ENCODE peak calls at places on chromosomes 3 and 15, in eight cellular contexts. One of them, this sample, is unnamed.

GRCh38 chr15:79970921-79971434 is at the start of gene BCL2A1:
- DNase-seq in brain microvascular endothelial cell: peak; percentile 45
- DNase-seq in astrocyte of the spinal cord: peak; percentile 58
- DNase-seq in fibroblast of the aortic adventitia: peak; percentile 88
- DNase-seq in AG04449: peak; percentile 68
- DNase-seq in ascending aorta: no peak
- DNase-seq in AG04450: peak; percentile 56
- DNase-seq in pancreas: no peak
- DNase-seq in this sample: no peak

GRCh38 chr3:113222412-113223086 is 11.2 kb downstream of the BOC start:
- DNase-seq in AG04450: no peak
- DNase-seq in AG04449: no peak
- DNase-seq in brain microvascular endothelial cell: no peak
- DNase-seq in pancreas: no peak
- DNase-seq in astrocyte of the spinal cord: no peak
- DNase-seq in fibroblast of the aortic adventitia: no peak
- DNase-seq in ascending aorta: no peak
- DNase-seq in this sample: no peak

GRCh38 chr3:27575509-27575908 is 91.3 kb upstream of the SLC4A7 start:
- DNase-seq in pancreas: no peak
- DNase-seq in brain microvascular endothelial cell: no peak
- DNase-seq in astrocyte of the spinal cord: no peak
- DNase-seq in ascending aorta: no peak
- DNase-seq in AG04450: no peak
- DNase-seq in AG04449: no peak
- DNase-seq in fibroblast of the aortic adventitia: no peak
- DNase-seq in this sample: no peak

GRCh38 chr15:42107483-42107882 is 13.1 kb upstream of the PLA2G4D start:
- DNase-seq in astrocyte of the spinal cord: no peak
- DNase-seq in pancreas: no peak
- DNase-seq in ascending aorta: no peak
- DNase-seq in brain microvascular endothelial cell: no peak
- DNase-seq in fibroblast of the aortic adventitia: no peak
- DNase-seq in AG04450: no peak
- DNase-seq in AG04449: no peak
- DNase-seq in this sample: no peak

GRCh38 chr3:29757054-29757777 is 476.3 kb downstream of the RBMS3 start:
- DNase-seq in ascending aorta: no peak
- DNase-seq in pancreas: peak; percentile 62
- DNase-seq in AG04450: no peak
- DNase-seq in AG04449: no peak
- DNase-seq in fibroblast of the aortic adventitia: peak; percentile 47
- DNase-seq in brain microvascular endothelial cell: no peak
- DNase-seq in astrocyte of the spinal cord: peak; percentile 43
- DNase-seq in this sample: no peak

GRCh38 chr15:74543583-74543982 is 2.6 kb downstream of the ARID3B start:
- DNase-seq in ascending aorta: no peak
- DNase-seq in AG04449: no peak
- DNase-seq in AG04450: no peak
- DNase-seq in pancreas: no peak
- DNase-seq in fibroblast of the aortic adventitia: no peak
- DNase-seq in astrocyte of the spinal cord: no peak
- DNase-seq in brain microvascular endothelial cell: no peak
- DNase-seq in this sample: no peak

GRCh38 chr3:144362126-144362525 is 390.5 kb downstream of the DIPK2A start:
- DNase-seq in AG04450: no peak
- DNase-seq in brain microvascular endothelial cell: peak; percentile 46
- DNase-seq in pancreas: no peak
- DNase-seq in ascending aorta: no peak
- DNase-seq in AG04449: no peak
- DNase-seq in astrocyte of the spinal cord: peak; percentile 6
- DNase-seq in fibroblast of the aortic adventitia: no peak
- DNase-seq in this sample: no peak

GRCh38 chr3:155079795-155080546 is at the start of gene MME:
- DNase-seq in astrocyte of the spinal cord: peak; percentile 63
- DNase-seq in fibroblast of the aortic adventitia: peak; percentile 72
- DNase-seq in brain microvascular endothelial cell: peak; percentile 27
- DNase-seq in AG04449: no peak
- DNase-seq in AG04450: no peak
- DNase-seq in pancreas: no peak
- DNase-seq in ascending aorta: peak; percentile 61
- DNase-seq in this sample: no peak

GRCh38 chr3:191047930-191048329 is 151.1 kb upstream of the OSTN start:
- DNase-seq in ascending aorta: no peak
- DNase-seq in astrocyte of the spinal cord: peak; percentile 13
- DNase-seq in fibroblast of the aortic adventitia: peak; percentile 4
- DNase-seq in AG04449: no peak
- DNase-seq in AG04450: no peak
- DNase-seq in pancreas: no peak
- DNase-seq in brain microvascular endothelial cell: no peak
- DNase-seq in this sample: no peak

GRCh38 chr15:39195988-39196486 is 384.8 kb upstream of the THBS1 start:
- DNase-seq in pancreas: no peak
- DNase-seq in AG04450: no peak
- DNase-seq in AG04449: peak; percentile 70
- DNase-seq in fibroblast of the aortic adventitia: peak; percentile 81
- DNase-seq in astrocyte of the spinal cord: peak; percentile 85
- DNase-seq in ascending aorta: no peak
- DNase-seq in brain microvascular endothelial cell: peak; percentile 55
- DNase-seq in this sample: no peak

GRCh38 chr15:98812711-98813441 is 164.5 kb downstream of the IGF1R start:
- DNase-seq in ascending aorta: no peak
- DNase-seq in fibroblast of the aortic adventitia: no peak
- DNase-seq in AG04450: no peak
- DNase-seq in pancreas: no peak
- DNase-seq in AG04449: no peak
- DNase-seq in brain microvascular endothelial cell: peak; percentile 72
- DNase-seq in astrocyte of the spinal cord: no peak
- DNase-seq in this sample: no peak

GRCh38 chr15:70416851-70417250 is 319.1 kb upstream of the TLE3 start:
- DNase-seq in pancreas: no peak
- DNase-seq in AG04450: no peak
- DNase-seq in brain microvascular endothelial cell: no peak
- DNase-seq in AG04449: no peak
- DNase-seq in ascending aorta: no peak
- DNase-seq in fibroblast of the aortic adventitia: no peak
- DNase-seq in astrocyte of the spinal cord: no peak
- DNase-seq in this sample: no peak

GRCh38 chr15:98738689-98739411 is 90.5 kb downstream of the IGF1R start:
- DNase-seq in pancreas: no peak
- DNase-seq in brain microvascular endothelial cell: no peak
- DNase-seq in astrocyte of the spinal cord: no peak
- DNase-seq in AG04450: no peak
- DNase-seq in fibroblast of the aortic adventitia: no peak
- DNase-seq in AG04449: no peak
- DNase-seq in ascending aorta: no peak
- DNase-seq in this sample: no peak

GRCh38 chr3:153439780-153440179 is 277.8 kb downstream of the RAP2B start:
- DNase-seq in ascending aorta: no peak
- DNase-seq in brain microvascular endothelial cell: no peak
- DNase-seq in AG04450: no peak
- DNase-seq in fibroblast of the aortic adventitia: no peak
- DNase-seq in pancreas: no peak
- DNase-seq in astrocyte of the spinal cord: no peak
- DNase-seq in AG04449: no peak
- DNase-seq in this sample: no peak

GRCh38 chr3:128603811-128604447 is 46.7 kb downstream of the RPN1 start:
- DNase-seq in brain microvascular endothelial cell: no peak
- DNase-seq in AG04449: no peak
- DNase-seq in AG04450: no peak
- DNase-seq in pancreas: no peak
- DNase-seq in ascending aorta: no peak
- DNase-seq in fibroblast of the aortic adventitia: no peak
- DNase-seq in astrocyte of the spinal cord: no peak
- DNase-seq in this sample: no peak

GRCh38 chr3:128603313-128603712 is 47.3 kb downstream of the RPN1 start:
- DNase-seq in ascending aorta: no peak
- DNase-seq in brain microvascular endothelial cell: no peak
- DNase-seq in AG04449: no peak
- DNase-seq in astrocyte of the spinal cord: no peak
- DNase-seq in fibroblast of the aortic adventitia: no peak
- DNase-seq in pancreas: no peak
- DNase-seq in AG04450: no peak
- DNase-seq in this sample: no peak

GRCh38 chr3:128609294-128609693 is 41.3 kb downstream of the RPN1 start:
- DNase-seq in fibroblast of the aortic adventitia: no peak
- DNase-seq in brain microvascular endothelial cell: no peak
- DNase-seq in AG04450: no peak
- DNase-seq in astrocyte of the spinal cord: no peak
- DNase-seq in pancreas: no peak
- DNase-seq in AG04449: no peak
- DNase-seq in ascending aorta: no peak
- DNase-seq in this sample: no peak

GRCh38 chr3:128607710-128608048 is 42.9 kb downstream of the RPN1 start:
- DNase-seq in AG04449: no peak
- DNase-seq in AG04450: no peak
- DNase-seq in fibroblast of the aortic adventitia: no peak
- DNase-seq in brain microvascular endothelial cell: no peak
- DNase-seq in astrocyte of the spinal cord: no peak
- DNase-seq in ascending aorta: no peak
- DNase-seq in pancreas: no peak
- DNase-seq in this sample: no peak

DNA sequence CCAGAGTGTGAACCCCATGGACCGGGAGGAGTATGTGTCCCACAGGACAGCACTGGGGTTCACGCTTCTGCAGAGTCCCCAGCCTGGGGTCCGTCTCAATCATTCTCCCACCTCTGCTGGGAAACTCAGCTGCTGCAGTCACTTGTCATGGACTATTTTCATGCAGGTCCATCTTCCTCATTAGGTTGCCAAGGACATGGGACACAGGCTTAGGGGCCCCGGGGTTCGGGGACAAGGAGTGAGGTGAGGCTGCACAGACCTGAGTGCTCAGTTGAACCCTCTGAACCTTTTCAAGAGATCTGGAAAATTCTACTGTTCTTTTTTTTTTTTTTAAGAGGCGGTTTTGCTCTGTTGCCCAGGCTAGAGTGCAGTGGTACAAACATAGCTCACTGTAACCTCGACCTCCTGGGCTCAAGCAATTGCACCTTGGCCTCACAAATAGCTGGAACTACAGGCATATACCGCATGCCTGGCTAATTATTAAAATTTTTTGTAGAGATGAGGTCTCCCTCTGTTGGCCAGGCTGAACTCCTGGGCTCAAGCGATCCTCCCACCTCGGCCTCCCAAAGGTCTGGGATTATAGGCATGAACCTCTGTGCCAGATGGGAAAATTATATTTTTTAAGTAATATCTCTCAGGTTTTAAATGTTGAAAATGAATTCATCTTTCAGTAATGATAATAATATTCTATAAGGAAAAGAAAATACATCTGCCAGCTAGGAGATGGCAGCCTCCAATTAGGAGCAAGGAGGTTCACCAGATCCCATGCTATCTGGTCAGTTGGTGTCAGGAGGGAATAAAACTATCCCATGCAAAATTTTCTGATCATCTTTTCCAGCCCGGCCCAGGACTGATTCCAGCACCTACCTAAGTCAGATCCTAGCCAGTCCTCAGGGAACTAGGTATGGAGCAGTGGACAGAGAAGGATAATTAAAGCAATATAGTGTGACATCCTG is 45.2 kb downstream of the RPN1 start:
- DNase-seq in AG04450: no peak
- DNase-seq in pancreas: no peak
- DNase-seq in brain microvascular endothelial cell: no peak
- DNase-seq in AG04449: no peak
- DNase-seq in ascending aorta: no peak
- DNase-seq in astrocyte of the spinal cord: no peak
- DNase-seq in fibroblast of the aortic adventitia: no peak
- DNase-seq in this sample: no peak
- TF ChIP-seq CTCF in AG04450: no peak
- TF ChIP-seq CTCF in pancreas: no peak
- TF ChIP-seq CTCF in brain microvascular endothelial cell: no peak
- TF ChIP-seq CTCF in AG04449: no peak
- TF ChIP-seq CTCF in ascending aorta: no peak
- TF ChIP-seq CTCF in astrocyte of the spinal cord: no peak
- TF ChIP-seq CTCF in fibroblast of the aortic adventitia: no peak
- TF ChIP-seq CTCF in this sample: peak; percentile 29

DNA sequence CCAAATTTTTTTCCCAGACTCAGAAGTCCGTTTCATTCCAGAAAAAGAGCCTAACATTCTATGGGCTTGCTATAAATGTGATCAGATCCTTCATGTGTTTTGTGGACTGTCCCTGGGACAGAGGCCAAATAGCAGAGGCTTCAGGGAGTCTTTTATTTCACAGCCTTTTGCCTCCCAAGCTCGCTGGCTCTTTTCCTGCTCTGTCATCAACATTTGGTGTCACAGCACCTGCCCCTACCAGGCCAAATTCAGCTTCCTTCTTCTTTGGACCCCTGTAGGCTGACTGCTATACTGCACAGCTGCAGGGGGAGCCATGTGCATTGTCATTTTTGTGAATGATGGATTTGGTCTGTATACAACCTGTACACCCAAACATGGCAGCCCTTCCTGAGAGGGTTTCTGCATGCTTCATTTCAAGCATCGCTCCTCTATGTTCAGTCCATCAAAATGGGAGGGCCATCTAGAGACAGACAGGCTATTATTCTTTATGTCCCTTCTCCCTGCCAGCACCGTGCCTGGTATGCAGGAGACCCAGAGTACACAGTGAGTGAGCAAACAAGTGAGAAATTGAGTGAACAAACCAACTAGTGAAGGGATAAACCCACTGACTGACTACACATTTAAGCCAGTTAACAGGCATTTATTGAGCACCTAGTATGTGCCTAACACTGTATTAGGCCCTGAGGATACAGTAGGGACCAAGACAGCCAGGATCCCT is 17.9 kb upstream of the RPP14 start:
- DNase-seq in AG04450: no peak
- DNase-seq in fibroblast of the aortic adventitia: no peak
- DNase-seq in AG04449: no peak
- DNase-seq in ascending aorta: no peak
- DNase-seq in pancreas: no peak
- DNase-seq in astrocyte of the spinal cord: no peak
- DNase-seq in brain microvascular endothelial cell: no peak
- DNase-seq in this sample: no peak
- TF ChIP-seq CTCF in AG04450: no peak
- TF ChIP-seq CTCF in fibroblast of the aortic adventitia: peak; percentile 4
- TF ChIP-seq CTCF in AG04449: no peak
- TF ChIP-seq CTCF in ascending aorta: no peak
- TF ChIP-seq CTCF in pancreas: no peak
- TF ChIP-seq CTCF in astrocyte of the spinal cord: no peak
- TF ChIP-seq CTCF in brain microvascular endothelial cell: peak; percentile 44
- TF ChIP-seq CTCF in this sample: peak; percentile 26

DNA sequence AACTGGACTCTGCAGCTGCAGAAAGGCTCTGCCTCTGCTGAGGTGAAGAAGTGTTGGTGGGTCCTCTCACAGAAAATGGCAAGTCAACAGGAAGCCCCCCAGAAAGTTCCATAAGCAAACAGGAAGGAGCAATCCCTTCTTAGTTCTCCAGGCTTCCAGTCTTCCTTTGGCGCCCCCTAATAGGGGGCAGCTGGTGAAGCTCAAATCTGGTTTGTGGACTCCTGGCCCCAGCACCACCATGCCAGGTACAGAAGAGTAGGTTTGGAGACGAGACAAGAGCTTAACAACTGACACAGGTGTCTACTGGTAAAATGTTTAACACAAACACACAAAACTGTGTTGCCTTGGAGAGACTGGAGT is 35.5 kb downstream of the LEO1 start:
- DNase-seq in AG04449: no peak
- DNase-seq in pancreas: no peak
- DNase-seq in brain microvascular endothelial cell: no peak
- DNase-seq in AG04450: no peak
- DNase-seq in astrocyte of the spinal cord: no peak
- DNase-seq in ascending aorta: no peak
- DNase-seq in fibroblast of the aortic adventitia: no peak
- DNase-seq in this sample: no peak
- TF ChIP-seq CTCF in AG04449: no peak
- TF ChIP-seq CTCF in pancreas: no peak
- TF ChIP-seq CTCF in brain microvascular endothelial cell: no peak
- TF ChIP-seq CTCF in AG04450: no peak
- TF ChIP-seq CTCF in astrocyte of the spinal cord: no peak
- TF ChIP-seq CTCF in ascending aorta: no peak
- TF ChIP-seq CTCF in fibroblast of the aortic adventitia: no peak
- TF ChIP-seq CTCF in this sample: peak; percentile 16

GRCh38 chr3:145807990-145808389 is 353.0 kb downstream of the PLOD2 start:
- DNase-seq in AG04450: no peak
- DNase-seq in AG04449: no peak
- DNase-seq in pancreas: no peak
- DNase-seq in fibroblast of the aortic adventitia: peak; percentile 66
- DNase-seq in astrocyte of the spinal cord: peak; percentile 36
- DNase-seq in brain microvascular endothelial cell: peak; percentile 81
- DNase-seq in ascending aorta: no peak
- DNase-seq in this sample: no peak
- TF ChIP-seq CTCF in AG04450: peak; percentile 38
- TF ChIP-seq CTCF in AG04449: no peak
- TF ChIP-seq CTCF in pancreas: no peak
- TF ChIP-seq CTCF in fibroblast of the aortic adventitia: peak; percentile 55
- TF ChIP-seq CTCF in astrocyte of the spinal cord: peak; percentile 29
- TF ChIP-seq CTCF in brain microvascular endothelial cell: peak; percentile 76
- TF ChIP-seq CTCF in ascending aorta: peak; percentile 14
- TF ChIP-seq CTCF in this sample: peak; percentile 56